ENCODE peak calls at places on chromosomes 4 and X, in nine cellular contexts. One of them, this sample, is unnamed.

GRCh38 chr4:80336582-80336981 is 1.1 kb downstream of the CFAP299 start:
- DNase-seq in mesothelial cell of epicardium: no peak
- DNase-seq in astrocyte of the cerebellum: no peak
- DNase-seq in activated T-cell treated with anti-CD3 and anti-CD28 coated beads for 1 hour: no peak
- DNase-seq in lung microvascular endothelial cell: peak
- DNase-seq in HS-5: no peak
- DNase-seq in astrocyte: peak
- DNase-seq in activated CD4-positive, CD25-positive, alpha-beta regulatory T cell: no peak
- DNase-seq in psoas muscle: no peak
- DNase-seq in this sample: peak

GRCh38 chr4:3021127-3021526 is 53.2 kb downstream of the HTT-AS start:
- DNase-seq in mesothelial cell of epicardium: no peak
- DNase-seq in astrocyte of the cerebellum: no peak
- DNase-seq in activated T-cell treated with anti-CD3 and anti-CD28 coated beads for 1 hour: no peak
- DNase-seq in lung microvascular endothelial cell: no peak
- DNase-seq in HS-5: no peak
- DNase-seq in astrocyte: no peak
- DNase-seq in activated CD4-positive, CD25-positive, alpha-beta regulatory T cell: no peak
- DNase-seq in psoas muscle: no peak
- DNase-seq in this sample: no peak

GRCh38 chr4:180219080-180219479 is 2024.1 kb upstream of the TENM3 start:
- DNase-seq in mesothelial cell of epicardium: no peak
- DNase-seq in astrocyte of the cerebellum: no peak
- DNase-seq in activated T-cell treated with anti-CD3 and anti-CD28 coated beads for 1 hour: no peak
- DNase-seq in lung microvascular endothelial cell: no peak
- DNase-seq in HS-5: no peak
- DNase-seq in astrocyte: no peak
- DNase-seq in activated CD4-positive, CD25-positive, alpha-beta regulatory T cell: no peak
- DNase-seq in psoas muscle: no peak
- DNase-seq in this sample: no peak

GRCh38 chr4:106809083-106809482 is 227.0 kb downstream of the DKK2 start:
- DNase-seq in mesothelial cell of epicardium: no peak
- DNase-seq in astrocyte of the cerebellum: peak
- DNase-seq in activated T-cell treated with anti-CD3 and anti-CD28 coated beads for 1 hour: no peak
- DNase-seq in lung microvascular endothelial cell: peak
- DNase-seq in HS-5: no peak
- DNase-seq in astrocyte: peak
- DNase-seq in activated CD4-positive, CD25-positive, alpha-beta regulatory T cell: no peak
- DNase-seq in psoas muscle: no peak
- DNase-seq in this sample: peak

GRCh38 chr4:54015421-54016065 is 48.9 kb downstream of the CHIC2 start:
- DNase-seq in mesothelial cell of epicardium: no peak
- DNase-seq in astrocyte of the cerebellum: no peak
- DNase-seq in activated T-cell treated with anti-CD3 and anti-CD28 coated beads for 1 hour: no peak
- DNase-seq in lung microvascular endothelial cell: no peak
- DNase-seq in HS-5: no peak
- DNase-seq in astrocyte: no peak
- DNase-seq in activated CD4-positive, CD25-positive, alpha-beta regulatory T cell: no peak
- DNase-seq in psoas muscle: no peak
- DNase-seq in this sample: no peak

GRCh38 chrX:115330498-115331138 is 41.1 kb downstream of the LUZP4 start:
- DNase-seq in mesothelial cell of epicardium: no peak
- DNase-seq in astrocyte of the cerebellum: peak
- DNase-seq in activated T-cell treated with anti-CD3 and anti-CD28 coated beads for 1 hour: no peak
- DNase-seq in lung microvascular endothelial cell: peak
- DNase-seq in HS-5: no peak
- DNase-seq in astrocyte: peak
- DNase-seq in activated CD4-positive, CD25-positive, alpha-beta regulatory T cell: no peak
- DNase-seq in psoas muscle: peak
- DNase-seq in this sample: peak

GRCh38 chr4:22500128-22500611 is 15.7 kb downstream of the ADGRA3 start:
- DNase-seq in mesothelial cell of epicardium: no peak
- DNase-seq in astrocyte of the cerebellum: no peak
- DNase-seq in activated T-cell treated with anti-CD3 and anti-CD28 coated beads for 1 hour: no peak
- DNase-seq in lung microvascular endothelial cell: no peak
- DNase-seq in HS-5: no peak
- DNase-seq in astrocyte: no peak
- DNase-seq in activated CD4-positive, CD25-positive, alpha-beta regulatory T cell: no peak
- DNase-seq in psoas muscle: no peak
- DNase-seq in this sample: no peak

GRCh38 chrX:119784747-119785446 is 6.5 kb downstream of the RPL39 start:
- DNase-seq in mesothelial cell of epicardium: no peak
- DNase-seq in astrocyte of the cerebellum: no peak
- DNase-seq in activated T-cell treated with anti-CD3 and anti-CD28 coated beads for 1 hour: peak
- DNase-seq in lung microvascular endothelial cell: peak
- DNase-seq in HS-5: no peak
- DNase-seq in astrocyte: no peak
- DNase-seq in activated CD4-positive, CD25-positive, alpha-beta regulatory T cell: peak
- DNase-seq in psoas muscle: no peak
- DNase-seq in this sample: peak

GRCh38 chr4:111773858-111774257 is 371.4 kb upstream of the FAM241A start:
- DNase-seq in mesothelial cell of epicardium: peak
- DNase-seq in astrocyte of the cerebellum: no peak
- DNase-seq in activated T-cell treated with anti-CD3 and anti-CD28 coated beads for 1 hour: no peak
- DNase-seq in lung microvascular endothelial cell: no peak
- DNase-seq in HS-5: no peak
- DNase-seq in astrocyte: no peak
- DNase-seq in activated CD4-positive, CD25-positive, alpha-beta regulatory T cell: no peak
- DNase-seq in psoas muscle: no peak
- DNase-seq in this sample: no peak

GRCh38 chr4:72319596-72319995 is 249.4 kb downstream of the ADAMTS3 start:
- DNase-seq in mesothelial cell of epicardium: no peak
- DNase-seq in astrocyte of the cerebellum: peak
- DNase-seq in activated T-cell treated with anti-CD3 and anti-CD28 coated beads for 1 hour: no peak
- DNase-seq in lung microvascular endothelial cell: peak
- DNase-seq in HS-5: no peak
- DNase-seq in astrocyte: peak
- DNase-seq in activated CD4-positive, CD25-positive, alpha-beta regulatory T cell: no peak
- DNase-seq in psoas muscle: no peak
- DNase-seq in this sample: peak

GRCh38 chrX:39176105-39176504 is 374.8 kb downstream of the MID1IP1 start:
- DNase-seq in mesothelial cell of epicardium: no peak
- DNase-seq in astrocyte of the cerebellum: no peak
- DNase-seq in activated T-cell treated with anti-CD3 and anti-CD28 coated beads for 1 hour: no peak
- DNase-seq in lung microvascular endothelial cell: no peak
- DNase-seq in HS-5: no peak
- DNase-seq in astrocyte: no peak
- DNase-seq in activated CD4-positive, CD25-positive, alpha-beta regulatory T cell: no peak
- DNase-seq in psoas muscle: no peak
- DNase-seq in this sample: no peak

GRCh38 chrX:33195698-33196097 is 15.7 kb downstream of the DMD start:
- DNase-seq in mesothelial cell of epicardium: no peak
- DNase-seq in astrocyte of the cerebellum: no peak
- DNase-seq in activated T-cell treated with anti-CD3 and anti-CD28 coated beads for 1 hour: no peak
- DNase-seq in lung microvascular endothelial cell: no peak
- DNase-seq in HS-5: no peak
- DNase-seq in astrocyte: no peak
- DNase-seq in activated CD4-positive, CD25-positive, alpha-beta regulatory T cell: no peak
- DNase-seq in psoas muscle: no peak
- DNase-seq in this sample: no peak

GRCh38 chr4:128379860-128380259 is 92.2 kb upstream of the PGRMC2 start:
- DNase-seq in mesothelial cell of epicardium: no peak
- DNase-seq in astrocyte of the cerebellum: no peak
- DNase-seq in activated T-cell treated with anti-CD3 and anti-CD28 coated beads for 1 hour: no peak
- DNase-seq in lung microvascular endothelial cell: peak
- DNase-seq in HS-5: no peak
- DNase-seq in astrocyte: no peak
- DNase-seq in activated CD4-positive, CD25-positive, alpha-beta regulatory T cell: no peak
- DNase-seq in psoas muscle: peak
- DNase-seq in this sample: peak

GRCh38 chr4:156786713-156787112 is 184.9 kb downstream of the PDGFC start:
- DNase-seq in mesothelial cell of epicardium: no peak
- DNase-seq in astrocyte of the cerebellum: no peak
- DNase-seq in activated T-cell treated with anti-CD3 and anti-CD28 coated beads for 1 hour: no peak
- DNase-seq in lung microvascular endothelial cell: peak
- DNase-seq in HS-5: no peak
- DNase-seq in astrocyte: no peak
- DNase-seq in activated CD4-positive, CD25-positive, alpha-beta regulatory T cell: no peak
- DNase-seq in psoas muscle: no peak
- DNase-seq in this sample: no peak

GRCh38 chr4:98433608-98434198 is 172.5 kb downstream of the RAP1GDS1 start:
- DNase-seq in mesothelial cell of epicardium: no peak
- DNase-seq in astrocyte of the cerebellum: no peak
- DNase-seq in activated T-cell treated with anti-CD3 and anti-CD28 coated beads for 1 hour: no peak
- DNase-seq in lung microvascular endothelial cell: no peak
- DNase-seq in HS-5: no peak
- DNase-seq in astrocyte: no peak
- DNase-seq in activated CD4-positive, CD25-positive, alpha-beta regulatory T cell: no peak
- DNase-seq in psoas muscle: no peak
- DNase-seq in this sample: no peak

GRCh38 chrX:53882331-53882730 is 161.9 kb downstream of the PHF8 start:
- DNase-seq in mesothelial cell of epicardium: no peak
- DNase-seq in astrocyte of the cerebellum: no peak
- DNase-seq in activated T-cell treated with anti-CD3 and anti-CD28 coated beads for 1 hour: no peak
- DNase-seq in lung microvascular endothelial cell: no peak
- DNase-seq in HS-5: peak
- DNase-seq in astrocyte: peak
- DNase-seq in activated CD4-positive, CD25-positive, alpha-beta regulatory T cell: no peak
- DNase-seq in psoas muscle: no peak
- DNase-seq in this sample: no peak

GRCh38 chrX:1734806-1735205 is 119.9 kb downstream of the ASMT start:
- DNase-seq in mesothelial cell of epicardium: no peak
- DNase-seq in astrocyte of the cerebellum: no peak
- DNase-seq in activated T-cell treated with anti-CD3 and anti-CD28 coated beads for 1 hour: no peak
- DNase-seq in lung microvascular endothelial cell: no peak
- DNase-seq in HS-5: no peak
- DNase-seq in astrocyte: no peak
- DNase-seq in activated CD4-positive, CD25-positive, alpha-beta regulatory T cell: no peak
- DNase-seq in psoas muscle: no peak
- DNase-seq in this sample: no peak

GRCh38 chr4:7973545-7973981 is 33.9 kb upstream of the AFAP1 start:
- DNase-seq in mesothelial cell of epicardium: no peak
- DNase-seq in astrocyte of the cerebellum: no peak
- DNase-seq in activated T-cell treated with anti-CD3 and anti-CD28 coated beads for 1 hour: no peak
- DNase-seq in lung microvascular endothelial cell: no peak
- DNase-seq in HS-5: no peak
- DNase-seq in astrocyte: peak
- DNase-seq in activated CD4-positive, CD25-positive, alpha-beta regulatory T cell: no peak
- DNase-seq in psoas muscle: no peak
- DNase-seq in this sample: no peak

GRCh38 chrX:109709129-109709631 is 23.9 kb downstream of the ACSL4 start:
- DNase-seq in mesothelial cell of epicardium: no peak
- DNase-seq in astrocyte of the cerebellum: peak
- DNase-seq in activated T-cell treated with anti-CD3 and anti-CD28 coated beads for 1 hour: no peak
- DNase-seq in lung microvascular endothelial cell: peak
- DNase-seq in HS-5: no peak
- DNase-seq in astrocyte: peak
- DNase-seq in activated CD4-positive, CD25-positive, alpha-beta regulatory T cell: no peak
- DNase-seq in psoas muscle: no peak
- DNase-seq in this sample: peak

GRCh38 chrX:1448793-1449580 is 3.7 kb downstream of the ASMTL start:
- DNase-seq in mesothelial cell of epicardium: peak
- DNase-seq in astrocyte of the cerebellum: no peak
- DNase-seq in activated T-cell treated with anti-CD3 and anti-CD28 coated beads for 1 hour: no peak
- DNase-seq in lung microvascular endothelial cell: no peak
- DNase-seq in HS-5: no peak
- DNase-seq in astrocyte: no peak
- DNase-seq in activated CD4-positive, CD25-positive, alpha-beta regulatory T cell: no peak
- DNase-seq in psoas muscle: no peak
- DNase-seq in this sample: no peak

GRCh38 chrX:47264507-47265173 is 31.8 kb downstream of the USP11 start:
- DNase-seq in mesothelial cell of epicardium: no peak
- DNase-seq in astrocyte of the cerebellum: no peak
- DNase-seq in activated T-cell treated with anti-CD3 and anti-CD28 coated beads for 1 hour: no peak
- DNase-seq in lung microvascular endothelial cell: peak
- DNase-seq in HS-5: no peak
- DNase-seq in astrocyte: peak
- DNase-seq in activated CD4-positive, CD25-positive, alpha-beta regulatory T cell: no peak
- DNase-seq in psoas muscle: no peak
- DNase-seq in this sample: peak

GRCh38 chrX:53269536-53270107 is 11.8 kb downstream of the IQSEC2 start:
- DNase-seq in mesothelial cell of epicardium: no peak
- DNase-seq in astrocyte of the cerebellum: no peak
- DNase-seq in activated T-cell treated with anti-CD3 and anti-CD28 coated beads for 1 hour: no peak
- DNase-seq in lung microvascular endothelial cell: no peak
- DNase-seq in HS-5: no peak
- DNase-seq in astrocyte: no peak
- DNase-seq in activated CD4-positive, CD25-positive, alpha-beta regulatory T cell: no peak
- DNase-seq in psoas muscle: no peak
- DNase-seq in this sample: no peak

GRCh38 chr4:77434299-77435092 is 171.1 kb upstream of the CXCL13 start:
- DNase-seq in mesothelial cell of epicardium: no peak
- DNase-seq in astrocyte of the cerebellum: no peak
- DNase-seq in activated T-cell treated with anti-CD3 and anti-CD28 coated beads for 1 hour: no peak
- DNase-seq in lung microvascular endothelial cell: no peak
- DNase-seq in HS-5: no peak
- DNase-seq in astrocyte: no peak
- DNase-seq in activated CD4-positive, CD25-positive, alpha-beta regulatory T cell: no peak
- DNase-seq in psoas muscle: peak
- DNase-seq in this sample: no peak

GRCh38 chr4:168748807-168749206 is 252.0 kb downstream of the PALLD start:
- DNase-seq in mesothelial cell of epicardium: no peak
- DNase-seq in astrocyte of the cerebellum: no peak
- DNase-seq in activated T-cell treated with anti-CD3 and anti-CD28 coated beads for 1 hour: no peak
- DNase-seq in lung microvascular endothelial cell: no peak
- DNase-seq in HS-5: no peak
- DNase-seq in astrocyte: no peak
- DNase-seq in activated CD4-positive, CD25-positive, alpha-beta regulatory T cell: no peak
- DNase-seq in psoas muscle: no peak
- DNase-seq in this sample: no peak

GRCh38 chr4:187075514-187075913 is 351.9 kb upstream of the FAT1 start:
- DNase-seq in mesothelial cell of epicardium: no peak
- DNase-seq in astrocyte of the cerebellum: no peak
- DNase-seq in activated T-cell treated with anti-CD3 and anti-CD28 coated beads for 1 hour: no peak
- DNase-seq in lung microvascular endothelial cell: no peak
- DNase-seq in HS-5: no peak
- DNase-seq in astrocyte: no peak
- DNase-seq in activated CD4-positive, CD25-positive, alpha-beta regulatory T cell: no peak
- DNase-seq in psoas muscle: no peak
- DNase-seq in this sample: no peak

GRCh38 chr4:95998311-95998710 is 158.4 kb downstream of the PDHA2 start:
- DNase-seq in mesothelial cell of epicardium: no peak
- DNase-seq in astrocyte of the cerebellum: no peak
- DNase-seq in activated T-cell treated with anti-CD3 and anti-CD28 coated beads for 1 hour: no peak
- DNase-seq in lung microvascular endothelial cell: no peak
- DNase-seq in HS-5: peak
- DNase-seq in astrocyte: no peak
- DNase-seq in activated CD4-positive, CD25-positive, alpha-beta regulatory T cell: no peak
- DNase-seq in psoas muscle: no peak
- DNase-seq in this sample: no peak

GRCh38 chr4:37673523-37674192 is 12.5 kb downstream of the RELL1 start:
- DNase-seq in mesothelial cell of epicardium: no peak
- DNase-seq in astrocyte of the cerebellum: no peak
- DNase-seq in activated T-cell treated with anti-CD3 and anti-CD28 coated beads for 1 hour: no peak
- DNase-seq in lung microvascular endothelial cell: no peak
- DNase-seq in HS-5: no peak
- DNase-seq in astrocyte: no peak
- DNase-seq in activated CD4-positive, CD25-positive, alpha-beta regulatory T cell: no peak
- DNase-seq in psoas muscle: no peak
- DNase-seq in this sample: peak

GRCh38 chr4:8156617-8157016 is 2.0 kb downstream of the ABLIM2 start:
- DNase-seq in mesothelial cell of epicardium: no peak
- DNase-seq in astrocyte of the cerebellum: no peak
- DNase-seq in activated T-cell treated with anti-CD3 and anti-CD28 coated beads for 1 hour: no peak
- DNase-seq in lung microvascular endothelial cell: no peak
- DNase-seq in HS-5: no peak
- DNase-seq in astrocyte: no peak
- DNase-seq in activated CD4-positive, CD25-positive, alpha-beta regulatory T cell: no peak
- DNase-seq in psoas muscle: peak
- DNase-seq in this sample: no peak

GRCh38 chrX:5916945-5917344 is 311.7 kb downstream of the NLGN4X start:
- DNase-seq in mesothelial cell of epicardium: no peak
- DNase-seq in astrocyte of the cerebellum: no peak
- DNase-seq in activated T-cell treated with anti-CD3 and anti-CD28 coated beads for 1 hour: no peak
- DNase-seq in lung microvascular endothelial cell: no peak
- DNase-seq in HS-5: no peak
- DNase-seq in astrocyte: no peak
- DNase-seq in activated CD4-positive, CD25-positive, alpha-beta regulatory T cell: no peak
- DNase-seq in psoas muscle: no peak
- DNase-seq in this sample: no peak

GRCh38 chr4:179164642-179165338 is 1722.6 kb upstream of the AGA start:
- DNase-seq in mesothelial cell of epicardium: no peak
- DNase-seq in astrocyte of the cerebellum: no peak
- DNase-seq in activated T-cell treated with anti-CD3 and anti-CD28 coated beads for 1 hour: no peak
- DNase-seq in lung microvascular endothelial cell: no peak
- DNase-seq in HS-5: no peak
- DNase-seq in astrocyte: no peak
- DNase-seq in activated CD4-positive, CD25-positive, alpha-beta regulatory T cell: no peak
- DNase-seq in psoas muscle: no peak
- DNase-seq in this sample: no peak

GRCh38 chr4:10619855-10620254 is 64.7 kb downstream of the CLNK start:
- DNase-seq in mesothelial cell of epicardium: no peak
- DNase-seq in astrocyte of the cerebellum: no peak
- DNase-seq in activated T-cell treated with anti-CD3 and anti-CD28 coated beads for 1 hour: no peak
- DNase-seq in lung microvascular endothelial cell: no peak
- DNase-seq in HS-5: no peak
- DNase-seq in astrocyte: no peak
- DNase-seq in activated CD4-positive, CD25-positive, alpha-beta regulatory T cell: no peak
- DNase-seq in psoas muscle: no peak
- DNase-seq in this sample: no peak